ENCODE peak calls at places on chromosome 18, in four cellular contexts. L is mesendoderm, J is IMR-90, A is H9. Q is an unnamed sample.

GRCh38 chr18:34122724-34123334 is 101.9 kb downstream of the NOL4 start:
- DNase-seq in J (peak; percentile 53), L (peak; percentile 74), A (peak; percentile 33), Q (no peak)

GRCh38 chr18:79770501-79770815 is 27.3 kb upstream of the KCNG2 start:
- DNase-seq in J (no peak), L (no peak), A (no peak), Q (no peak)

GRCh38 chr18:2979027-2979570 is 33.8 kb downstream of the LPIN2 start:
- DNase-seq in A (no peak), L (no peak), J (peak; percentile 88), Q (no peak)

GRCh38 chr18:63763831-63764600 is 11.2 kb upstream of the SERPINB7 start:
- DNase-seq in L (no peak), A (no peak), J (peak; percentile 61), Q (no peak)

GRCh38 chr18:51559902-51560287 is 362.4 kb upstream of the MEX3C start:
- DNase-seq in J (no peak), A (no peak), L (peak; percentile 35), Q (no peak)

GRCh38 chr18:78160961-78161656 is 818.5 kb upstream of the SALL3 start:
- DNase-seq in J (no peak), L (no peak), A (no peak), Q (no peak)

GRCh38 chr18:37242091-37242490 is 323.5 kb downstream of the CELF4 start:
- DNase-seq in A (no peak), J (no peak), L (no peak), Q (no peak)

GRCh38 chr18:26510337-26510736 is 38.0 kb downstream of the KCTD1 start:
- DNase-seq in J (no peak), A (no peak), L (no peak), Q (no peak)

GRCh38 chr18:32771169-32771751 is 1.6 kb downstream of the KLHL14 start:
- DNase-seq in J (no peak), A (peak; percentile 45), L (peak; percentile 67), Q (peak; percentile 68)

GRCh38 chr18:40380657-40381441 is 1574.2 kb upstream of the PIK3C3 start:
- DNase-seq in A (no peak), J (peak; percentile 73), L (no peak), Q (no peak)

GRCh38 chr18:13657974-13658373 is 68.4 kb downstream of the FAM210A start:
- DNase-seq in L (no peak), J (no peak), A (no peak), Q (no peak)

GRCh38 chr18:12751503-12751884 is 48.7 kb downstream of the PSMG2 start:
- DNase-seq in A (no peak), L (no peak), J (no peak), Q (no peak)

GRCh38 chr18:11671156-11671555 is 17.9 kb upstream of the GNAL start:
- DNase-seq in L (no peak), A (no peak), J (no peak), Q (no peak)

GRCh38 chr18:44079602-44080001 is 601.1 kb upstream of the SETBP1 start:
- DNase-seq in L (no peak), A (no peak), J (peak; percentile 70), Q (no peak)

GRCh38 chr18:13005289-13005688 is 14.1 kb downstream of the CEP192 start:
- DNase-seq in L (no peak), J (no peak), A (no peak), Q (no peak)

GRCh38 chr18:61972389-61973264 is 79.8 kb upstream of the RNF152 start:
- DNase-seq in L (peak; percentile 42), A (no peak), J (no peak), Q (no peak)

GRCh38 chr18:54296017-54296416 is 26.7 kb downstream of the POLI start:
- DNase-seq in L (peak; percentile 13), J (peak; percentile 32), A (no peak), Q (no peak)

GRCh38 chr18:59272971-59273935 is at the start of gene RAX:
- DNase-seq in J (no peak), A (peak; percentile 92), L (peak; percentile 92), Q (peak; percentile 95)

GRCh38 chr18:28820353-28820752 is 643.4 kb upstream of the CDH2 start:
- DNase-seq in L (no peak), J (no peak), A (no peak), Q (no peak)

GRCh38 chr18:35559867-35560266 is 21.7 kb upstream of the GALNT1 start:
- DNase-seq in A (no peak), J (no peak), L (no peak), Q (no peak)

GRCh38 chr18:47758000-47758399 is 172.5 kb downstream of the SMAD2 start:
- DNase-seq in J (no peak), A (no peak), L (peak; percentile 26), Q (no peak)

GRCh38 chr18:36284671-36285295 is 12.7 kb upstream of the FHOD3 start:
- DNase-seq in L (peak; percentile 76), A (peak; percentile 46), J (peak; percentile 74), Q (no peak)

GRCh38 chr18:78794031-78794430 is 185.6 kb upstream of the SALL3 start:
- DNase-seq in A (no peak), L (no peak), J (no peak), Q (no peak)

GRCh38 chr18:21064347-21064746 is 47.3 kb downstream of the ROCK1 start:
- DNase-seq in J (peak; percentile 37), L (peak; percentile 37), A (no peak), Q (no peak)

GRCh38 chr18:45954070-45954712 is 12.9 kb downstream of the EPG5 start:
- DNase-seq in A (no peak), L (no peak), J (peak; percentile 95), Q (no peak)

GRCh38 chr18:12433829-12434540 is 26.3 kb downstream of the PRELID3A start:
- DNase-seq in L (no peak), A (no peak), J (no peak), Q (no peak)

GRCh38 chr18:21243041-21243431 is 1.0 kb downstream of the GREB1L start:
- DNase-seq in J (no peak), L (peak; percentile 26), A (peak; percentile 28), Q (peak; percentile 55)

GRCh38 chr18:13539843-13540535 is 186.4 kb downstream of the FAM210A start:
- DNase-seq in L (no peak), A (no peak), J (no peak), Q (no peak)

GRCh38 chr18:46677609-46678470 is 20.8 kb upstream of the LOXHD1 start:
- DNase-seq in L (peak; percentile 53), J (no peak), A (no peak), Q (no peak)

GRCh38 chr18:79485788-79486355 is 90.1 kb downstream of the NFATC1 start:
- DNase-seq in L (no peak), A (no peak), J (peak; percentile 92), Q (no peak)

GRCh38 chr18:9989481-9989880 is 75.7 kb downstream of the VAPA start:
- DNase-seq in A (no peak), L (no peak), J (no peak), Q (peak; percentile 33)

GRCh38 chr18:12008181-12008767 is 27.0 kb downstream of the IMPA2 start:
- DNase-seq in L (no peak), J (no peak), A (no peak), Q (no peak)

GRCh38 chr18:26637324-26637723 is 89.0 kb upstream of the KCTD1 start:
- DNase-seq in L (no peak), J (no peak), A (no peak), Q (no peak)

GRCh38 chr18:57054891-57055290 is 92.0 kb upstream of the BOD1L2 start:
- DNase-seq in J (no peak), A (no peak), L (no peak), Q (no peak)

DNA sequence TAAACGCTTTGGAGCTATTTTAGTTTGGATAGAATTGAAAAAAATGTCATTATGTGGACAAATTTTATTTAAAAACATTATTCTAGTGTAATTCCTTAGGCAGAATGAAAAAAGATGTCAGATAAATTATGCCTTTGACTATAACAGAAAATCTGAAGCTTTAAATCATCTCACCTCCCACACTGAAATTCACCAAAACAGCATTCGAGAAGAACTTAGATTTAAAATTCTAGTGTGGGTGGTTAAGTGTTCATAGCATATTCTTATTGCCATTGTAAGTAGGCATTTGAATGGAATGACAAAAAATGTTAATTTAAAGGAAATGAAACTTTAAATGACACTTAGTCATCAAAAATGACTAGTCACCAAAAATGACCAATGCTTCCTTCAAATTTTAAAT is 7.1 kb upstream of the ZNF407 start:
- DNase-seq in L (no peak), J (no peak), A (no peak), Q (no peak)
- H4K5ac ChIP-seq in L (no peak overlapping the region), J (no peak overlapping the region), A (no peak overlapping the region), Q (no peak overlapping the region)

GRCh38 chr18:58272209-58272608 is 228.2 kb downstream of the NEDD4L start:
- DNase-seq in L (no peak), J (no peak), A (no peak), Q (no peak)
- H4K5ac ChIP-seq in L (no peak overlapping the region), J (no peak overlapping the region), A (no peak overlapping the region), Q (no peak overlapping the region)

GRCh38 chr18:49848115-49848514 is 34.8 kb upstream of the ACAA2 start:
- DNase-seq in J (no peak), A (no peak), L (no peak), Q (no peak)

GRCh38 chr18:49849331-49850217 is 36.2 kb upstream of the ACAA2 start:
- DNase-seq in J (peak; percentile 92), A (peak; percentile 88), L (peak; percentile 97), Q (peak; percentile 64)

GRCh38 chr18:49851624-49852023 is 38.3 kb upstream of the ACAA2 start:
- DNase-seq in A (no peak), J (no peak), L (no peak), Q (no peak)

GRCh38 chr18:49853011-49853410 is 39.7 kb upstream of the ACAA2 start:
- DNase-seq in A (no peak), L (no peak), J (no peak), Q (no peak)

DNA sequence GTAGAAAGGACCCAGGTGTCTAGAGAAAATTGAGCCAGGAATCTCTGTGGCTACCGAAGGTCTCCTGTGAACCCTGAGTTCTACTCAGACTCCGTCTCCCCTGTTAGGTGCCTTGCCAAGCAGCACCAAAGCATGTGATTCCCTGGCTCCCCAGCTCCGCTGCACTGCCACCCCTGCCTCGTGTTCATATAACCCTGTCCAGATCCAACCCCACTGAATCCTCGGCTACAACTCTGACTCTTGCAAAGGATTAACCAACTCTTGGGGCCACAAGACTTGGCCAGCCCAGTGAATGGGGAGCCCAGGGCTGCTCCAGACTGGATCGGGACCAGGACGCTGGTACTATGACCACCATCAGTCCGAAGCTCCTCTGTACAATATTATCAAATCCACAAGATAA is 37.3 kb upstream of the ACAA2 start:
- DNase-seq in A (no peak), J (no peak), L (no peak), Q (no peak)
- H4K5ac ChIP-seq in A (no peak overlapping the region), J (no peak overlapping the region), L (no peak overlapping the region), Q (no peak overlapping the region)

DNA sequence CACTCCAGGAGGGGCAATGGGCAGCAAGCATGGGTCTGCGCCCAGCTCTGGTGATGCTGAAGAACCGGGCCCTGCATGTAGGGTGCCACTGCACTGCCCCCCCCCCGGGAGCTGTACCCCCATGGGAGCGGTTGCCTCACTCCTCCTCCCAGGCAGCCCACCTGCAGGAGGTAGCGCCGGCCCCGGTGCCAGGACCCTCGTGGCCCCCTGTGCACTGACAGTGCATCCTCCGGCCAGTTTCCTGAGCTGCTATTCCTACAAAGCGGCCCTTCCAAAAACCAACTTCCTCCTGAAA is 109.4 kb downstream of the ZNF516 start:
- DNase-seq in J (no peak), A (no peak), L (no peak), Q (no peak)
- H4K5ac ChIP-seq in J (no peak overlapping the region), A (no peak overlapping the region), L (no peak overlapping the region), Q (no peak overlapping the region)

GRCh38 chr18:60667016-60667415 is 294.4 kb upstream of the MC4R start:
- DNase-seq in A (no peak), L (no peak), J (no peak), Q (no peak)
- H4K5ac ChIP-seq in A (no peak overlapping the region), L (no peak overlapping the region), J (no peak overlapping the region), Q (no peak overlapping the region)

Q was measured in H1.